ENCODE peak calls at places on chromosome 14, in four cellular contexts. One of them, this sample, is unnamed. For H3K27me3, the result is how much of the 10 kb centered on the place peaks cover.

GRCh38 chr14:65164068-65164824 is 61.9 kb upstream of the MAX start:
- DNase-seq in lower lobe of right lung: no peak
- DNase-seq in WERI-Rb-1: peak
- DNase-seq in heart right ventricle: peak
- DNase-seq in this sample: no peak

GRCh38 chr14:95774265-95775160 is 60.6 kb upstream of the TCL1A start:
- DNase-seq in lower lobe of right lung: no peak
- DNase-seq in WERI-Rb-1: peak
- DNase-seq in heart right ventricle: peak
- DNase-seq in this sample: no peak

GRCh38 chr14:81269100-81269978 is 48.6 kb upstream of the GTF2A1 start:
- DNase-seq in lower lobe of right lung: no peak
- DNase-seq in WERI-Rb-1: no peak
- DNase-seq in heart right ventricle: peak
- DNase-seq in this sample: no peak

GRCh38 chr14:63163306-63163705 is 40.9 kb upstream of the RHOJ start:
- DNase-seq in lower lobe of right lung: no peak
- DNase-seq in WERI-Rb-1: no peak
- DNase-seq in heart right ventricle: no peak
- DNase-seq in this sample: no peak

GRCh38 chr14:35261774-35262173 is 30.4 kb upstream of the PSMA6 start:
- DNase-seq in lower lobe of right lung: no peak
- DNase-seq in WERI-Rb-1: no peak
- DNase-seq in heart right ventricle: no peak
- DNase-seq in this sample: no peak

GRCh38 chr14:24816011-24816928 is 182.3 kb upstream of the GZMB start:
- DNase-seq in lower lobe of right lung: no peak
- DNase-seq in WERI-Rb-1: no peak
- DNase-seq in heart right ventricle: peak
- DNase-seq in this sample: no peak

GRCh38 chr14:61602733-61603077 is 92.6 kb upstream of the HIF1A start:
- DNase-seq in lower lobe of right lung: no peak
- DNase-seq in WERI-Rb-1: peak
- DNase-seq in heart right ventricle: no peak
- DNase-seq in this sample: no peak

GRCh38 chr14:76957224-76957881 is 71.2 kb downstream of the IRF2BPL start:
- DNase-seq in lower lobe of right lung: no peak
- DNase-seq in WERI-Rb-1: no peak
- DNase-seq in heart right ventricle: no peak
- DNase-seq in this sample: no peak

GRCh38 chr14:103207038-103207403 is 83.8 kb downstream of the TNFAIP2 start:
- DNase-seq in lower lobe of right lung: peak
- DNase-seq in WERI-Rb-1: no peak
- DNase-seq in heart right ventricle: peak
- DNase-seq in this sample: peak

GRCh38 chr14:53368714-53369191 is 215.6 kb upstream of the DDHD1 start:
- DNase-seq in lower lobe of right lung: no peak
- DNase-seq in WERI-Rb-1: no peak
- DNase-seq in heart right ventricle: no peak
- DNase-seq in this sample: no peak

GRCh38 chr14:62189698-62190097 is 427.5 kb downstream of the SNAPC1 start:
- DNase-seq in lower lobe of right lung: no peak
- DNase-seq in WERI-Rb-1: no peak
- DNase-seq in heart right ventricle: no peak
- DNase-seq in this sample: peak

GRCh38 chr14:54395284-54395683 is 1.5 kb upstream of the CDKN3 start:
- DNase-seq in lower lobe of right lung: no peak
- DNase-seq in WERI-Rb-1: no peak
- DNase-seq in heart right ventricle: no peak
- DNase-seq in this sample: no peak

GRCh38 chr14:58824106-58824505 is 186.3 kb downstream of the DACT1 start:
- DNase-seq in lower lobe of right lung: no peak
- DNase-seq in WERI-Rb-1: no peak
- DNase-seq in heart right ventricle: no peak
- DNase-seq in this sample: no peak

DNA sequence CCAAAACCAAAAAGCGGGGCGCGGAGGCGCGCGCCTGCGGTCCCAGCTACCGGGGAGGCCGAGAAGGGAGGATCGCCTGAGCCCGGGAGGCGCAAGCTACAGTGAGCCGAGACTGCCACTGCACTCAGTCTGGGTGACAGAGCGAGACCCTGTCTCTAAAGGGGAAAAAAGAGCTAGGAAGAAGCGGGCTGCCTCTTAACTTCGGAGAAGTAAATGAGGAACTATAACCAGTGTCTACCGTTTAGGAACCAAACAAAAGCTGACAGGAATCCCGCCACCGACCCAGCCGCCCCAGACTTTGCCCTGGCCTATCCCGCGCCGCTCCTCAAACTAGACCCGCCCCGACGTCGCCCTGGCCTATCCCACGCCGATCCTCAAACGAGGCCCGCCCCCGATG is 611 bp upstream of the SIVA1 start:
- DNase-seq in lower lobe of right lung: no peak
- DNase-seq in WERI-Rb-1: no peak
- DNase-seq in heart right ventricle: no peak
- DNase-seq in this sample: no peak
- H3K27ac ChIP-seq in lower lobe of right lung: peak
- H3K27ac ChIP-seq in WERI-Rb-1: peak
- H3K27ac ChIP-seq in heart right ventricle: peak
- H3K27ac ChIP-seq in this sample: peak

DNA sequence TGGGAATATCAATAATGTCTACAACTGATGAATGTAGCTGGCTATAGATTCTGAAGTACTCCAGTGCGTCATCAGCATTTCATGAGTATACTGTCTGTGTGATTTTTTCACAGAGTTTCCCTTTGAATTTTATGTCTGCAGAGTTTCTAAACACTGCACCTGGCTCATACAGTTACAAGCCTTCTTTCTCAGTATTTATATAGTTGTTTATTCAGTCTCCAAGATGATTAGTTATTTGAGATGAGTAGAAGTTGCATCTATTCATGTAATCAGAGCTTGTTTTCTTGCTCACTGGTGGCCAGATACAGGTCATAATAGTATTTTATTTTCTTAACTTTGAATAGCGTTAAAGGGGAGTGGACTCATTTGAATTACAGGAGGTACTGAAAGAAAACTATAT is 222.4 kb downstream of the RAD51B start:
- DNase-seq in lower lobe of right lung: no peak
- DNase-seq in WERI-Rb-1: no peak
- DNase-seq in heart right ventricle: no peak
- DNase-seq in this sample: no peak
- H3K27me3 ChIP-seq in lower lobe of right lung: under half
- H3K27me3 ChIP-seq in WERI-Rb-1: under half
- H3K27me3 ChIP-seq in heart right ventricle: under half
- H3K27me3 ChIP-seq in this sample: under half

DNA sequence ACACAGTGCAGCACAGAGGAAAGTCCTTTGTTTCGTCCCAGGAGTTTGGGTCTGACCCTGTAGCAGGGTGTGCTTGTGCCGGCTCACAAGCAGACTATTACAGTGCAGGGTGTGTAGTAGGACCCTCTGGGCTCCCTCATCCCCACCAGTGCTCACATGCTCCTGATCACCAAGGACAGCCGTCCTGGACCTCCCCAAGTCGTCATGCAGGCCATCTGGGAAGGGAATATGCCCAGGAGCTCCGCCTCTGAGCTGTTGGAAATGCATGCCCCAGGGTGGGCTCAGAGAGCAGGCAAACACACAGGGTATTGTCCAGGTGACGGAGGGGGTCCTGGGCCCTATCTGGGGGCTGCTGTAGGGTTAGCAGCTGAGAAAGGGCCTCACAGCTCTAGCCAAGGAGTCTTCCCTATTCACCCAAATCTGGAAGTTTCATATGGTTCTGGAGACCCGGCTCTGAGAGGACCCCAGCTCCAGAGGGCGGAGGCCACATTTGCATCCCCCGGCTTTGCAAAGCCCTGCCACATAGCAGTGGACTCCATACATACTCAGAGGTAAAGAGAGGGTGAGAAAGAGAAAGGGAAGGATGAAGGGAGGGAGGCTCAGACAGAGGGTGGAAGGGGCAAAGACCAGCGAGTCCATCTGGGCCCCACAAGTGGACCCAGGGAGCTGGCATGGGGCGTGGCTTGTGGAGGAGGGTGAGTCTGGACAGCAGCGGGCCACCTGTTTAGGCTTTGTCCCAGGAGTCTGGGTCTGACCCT is 53.5 kb upstream of the PPP2R5C start:
- DNase-seq in lower lobe of right lung: no peak
- DNase-seq in WERI-Rb-1: peak
- DNase-seq in heart right ventricle: no peak
- DNase-seq in this sample: no peak
- H3K4me3 ChIP-seq in lower lobe of right lung: no peak
- H3K4me3 ChIP-seq in WERI-Rb-1: peak
- H3K4me3 ChIP-seq in heart right ventricle: no peak
- H3K4me3 ChIP-seq in this sample: no peak

DNA sequence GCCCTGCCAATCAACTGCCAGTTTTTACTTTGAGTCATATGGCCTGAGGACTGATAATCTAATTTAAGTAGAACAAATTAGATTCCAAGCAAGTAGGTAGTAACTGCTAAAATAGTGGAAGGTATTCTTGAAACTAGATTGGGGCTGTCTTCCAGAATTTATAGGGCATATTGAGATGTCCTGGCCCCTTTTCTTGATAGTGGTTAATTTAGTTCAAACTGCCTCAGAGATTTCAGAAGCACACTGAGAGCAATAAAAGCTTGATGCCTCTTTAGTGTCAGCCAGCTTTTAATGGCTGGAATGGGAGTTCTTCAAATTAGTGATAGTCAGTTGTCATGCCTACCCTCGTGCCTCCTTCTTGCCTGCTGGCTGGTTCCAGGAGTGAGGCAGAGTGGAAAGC is 120.5 kb downstream of the AKAP6 start:
- DNase-seq in lower lobe of right lung: no peak
- DNase-seq in WERI-Rb-1: no peak
- DNase-seq in heart right ventricle: no peak
- DNase-seq in this sample: no peak
- H3K27ac ChIP-seq in lower lobe of right lung: no peak
- H3K27ac ChIP-seq in WERI-Rb-1: no peak
- H3K27ac ChIP-seq in heart right ventricle: peak
- H3K27ac ChIP-seq in this sample: no peak

This sample was measured in right cardiac atrium.